ENCODE peak calls at places on chromosomes 1 and 21, in eight cellular contexts. One of them, this sample, is unnamed.
A peak's percentile ranks its signal among the peaks of the same experiment; 100 is the strongest.

GRCh38 chr1:236141447-236142357 is 637 bp upstream of the GPR137B start:
- DNase-seq in psoas muscle: peak; percentile 27
- DNase-seq in KG1: no peak
- DNase-seq in C1 segment of cervical spinal cord: no peak
- DNase-seq in tibial artery: no peak
- DNase-seq in NCI-H2227 treated with DMSO at 0.1 percent for 48 hours: peak; percentile 6
- DNase-seq in adrenal gland: no peak
- DNase-seq in HT-29: peak; percentile 55
- DNase-seq in this sample: no peak

GRCh38 chr1:184656221-184656620 is 98.4 kb downstream of the EDEM3 start:
- DNase-seq in psoas muscle: no peak
- DNase-seq in KG1: no peak
- DNase-seq in C1 segment of cervical spinal cord: no peak
- DNase-seq in tibial artery: no peak
- DNase-seq in NCI-H2227 treated with DMSO at 0.1 percent for 48 hours: no peak
- DNase-seq in adrenal gland: no peak
- DNase-seq in HT-29: no peak
- DNase-seq in this sample: no peak

GRCh38 chr1:209708297-209708696 is 3.7 kb downstream of the HSD11B1 start:
- DNase-seq in psoas muscle: no peak
- DNase-seq in KG1: no peak
- DNase-seq in C1 segment of cervical spinal cord: no peak
- DNase-seq in tibial artery: no peak
- DNase-seq in NCI-H2227 treated with DMSO at 0.1 percent for 48 hours: no peak
- DNase-seq in adrenal gland: no peak
- DNase-seq in HT-29: no peak
- DNase-seq in this sample: no peak

GRCh38 chr1:3298197-3298596 is 156.3 kb upstream of the ARHGEF16 start:
- DNase-seq in psoas muscle: no peak
- DNase-seq in KG1: no peak
- DNase-seq in C1 segment of cervical spinal cord: no peak
- DNase-seq in tibial artery: no peak
- DNase-seq in NCI-H2227 treated with DMSO at 0.1 percent for 48 hours: no peak
- DNase-seq in adrenal gland: no peak
- DNase-seq in HT-29: no peak
- DNase-seq in this sample: no peak

GRCh38 chr1:221777434-221778072 is 35.7 kb upstream of the DUSP10 start:
- DNase-seq in psoas muscle: no peak
- DNase-seq in KG1: peak; percentile 31
- DNase-seq in C1 segment of cervical spinal cord: no peak
- DNase-seq in tibial artery: no peak
- DNase-seq in NCI-H2227 treated with DMSO at 0.1 percent for 48 hours: no peak
- DNase-seq in adrenal gland: no peak
- DNase-seq in HT-29: no peak
- DNase-seq in this sample: no peak

GRCh38 chr1:11272842-11273594 is at the start of gene UBIAD1:
- DNase-seq in psoas muscle: peak; percentile 88
- DNase-seq in KG1: peak; percentile 72
- DNase-seq in C1 segment of cervical spinal cord: peak; percentile 74
- DNase-seq in tibial artery: peak; percentile 89
- DNase-seq in NCI-H2227 treated with DMSO at 0.1 percent for 48 hours: peak; percentile 71
- DNase-seq in adrenal gland: peak; percentile 90
- DNase-seq in HT-29: peak; percentile 83
- DNase-seq in this sample: peak; percentile 79

GRCh38 chr1:246078126-246078887 is 428.8 kb downstream of the SMYD3 start:
- DNase-seq in psoas muscle: no peak
- DNase-seq in KG1: peak; percentile 68
- DNase-seq in C1 segment of cervical spinal cord: no peak
- DNase-seq in tibial artery: no peak
- DNase-seq in NCI-H2227 treated with DMSO at 0.1 percent for 48 hours: no peak
- DNase-seq in adrenal gland: no peak
- DNase-seq in HT-29: no peak
- DNase-seq in this sample: no peak

GRCh38 chr1:36115931-36116330 is 9.1 kb downstream of the COL8A2 start:
- DNase-seq in psoas muscle: no peak
- DNase-seq in KG1: no peak
- DNase-seq in C1 segment of cervical spinal cord: no peak
- DNase-seq in tibial artery: no peak
- DNase-seq in NCI-H2227 treated with DMSO at 0.1 percent for 48 hours: no peak
- DNase-seq in adrenal gland: no peak
- DNase-seq in HT-29: no peak
- DNase-seq in this sample: no peak

GRCh38 chr1:44326821-44327465 is 28.1 kb downstream of the ERI3 start:
- DNase-seq in psoas muscle: no peak
- DNase-seq in KG1: no peak
- DNase-seq in C1 segment of cervical spinal cord: no peak
- DNase-seq in tibial artery: no peak
- DNase-seq in NCI-H2227 treated with DMSO at 0.1 percent for 48 hours: no peak
- DNase-seq in adrenal gland: no peak
- DNase-seq in HT-29: peak; percentile 10
- DNase-seq in this sample: no peak

GRCh38 chr1:156416993-156417699 is 48.1 kb downstream of the RHBG start:
- DNase-seq in psoas muscle: no peak
- DNase-seq in KG1: no peak
- DNase-seq in C1 segment of cervical spinal cord: no peak
- DNase-seq in tibial artery: no peak
- DNase-seq in NCI-H2227 treated with DMSO at 0.1 percent for 48 hours: no peak
- DNase-seq in adrenal gland: no peak
- DNase-seq in HT-29: no peak
- DNase-seq in this sample: no peak

GRCh38 chr1:209926045-209926444 is 12.0 kb upstream of the SYT14 start:
- DNase-seq in psoas muscle: no peak
- DNase-seq in KG1: no peak
- DNase-seq in C1 segment of cervical spinal cord: no peak
- DNase-seq in tibial artery: no peak
- DNase-seq in NCI-H2227 treated with DMSO at 0.1 percent for 48 hours: peak; percentile 75
- DNase-seq in adrenal gland: no peak
- DNase-seq in HT-29: no peak
- DNase-seq in this sample: no peak

GRCh38 chr1:68994096-68994495 is 497.2 kb upstream of the DEPDC1 start:
- DNase-seq in psoas muscle: no peak
- DNase-seq in KG1: no peak
- DNase-seq in C1 segment of cervical spinal cord: no peak
- DNase-seq in tibial artery: no peak
- DNase-seq in NCI-H2227 treated with DMSO at 0.1 percent for 48 hours: no peak
- DNase-seq in adrenal gland: no peak
- DNase-seq in HT-29: no peak
- DNase-seq in this sample: no peak

GRCh38 chr1:154154534-154155181 is at the start of gene NUP210L:
- DNase-seq in psoas muscle: peak; percentile 59
- DNase-seq in KG1: no peak
- DNase-seq in C1 segment of cervical spinal cord: no peak
- DNase-seq in tibial artery: peak; percentile 84
- DNase-seq in NCI-H2227 treated with DMSO at 0.1 percent for 48 hours: no peak
- DNase-seq in adrenal gland: peak; percentile 44
- DNase-seq in HT-29: no peak
- DNase-seq in this sample: peak; percentile 84

GRCh38 chr1:82319526-82319925 is 518.8 kb downstream of the ADGRL2 start:
- DNase-seq in psoas muscle: no peak
- DNase-seq in KG1: no peak
- DNase-seq in C1 segment of cervical spinal cord: no peak
- DNase-seq in tibial artery: no peak
- DNase-seq in NCI-H2227 treated with DMSO at 0.1 percent for 48 hours: no peak
- DNase-seq in adrenal gland: no peak
- DNase-seq in HT-29: no peak
- DNase-seq in this sample: no peak

GRCh38 chr1:89759036-89759435 is 61.8 kb upstream of the LRRC8D start:
- DNase-seq in psoas muscle: no peak
- DNase-seq in KG1: no peak
- DNase-seq in C1 segment of cervical spinal cord: no peak
- DNase-seq in tibial artery: no peak
- DNase-seq in NCI-H2227 treated with DMSO at 0.1 percent for 48 hours: no peak
- DNase-seq in adrenal gland: no peak
- DNase-seq in HT-29: no peak
- DNase-seq in this sample: no peak

GRCh38 chr1:110220324-110220723 is 10.2 kb downstream of the KCNC4 start:
- DNase-seq in psoas muscle: no peak
- DNase-seq in KG1: no peak
- DNase-seq in C1 segment of cervical spinal cord: no peak
- DNase-seq in tibial artery: no peak
- DNase-seq in NCI-H2227 treated with DMSO at 0.1 percent for 48 hours: no peak
- DNase-seq in adrenal gland: no peak
- DNase-seq in HT-29: no peak
- DNase-seq in this sample: no peak

GRCh38 chr1:178918955-178919354 is 48.1 kb upstream of the ANGPTL1 start:
- DNase-seq in psoas muscle: no peak
- DNase-seq in KG1: no peak
- DNase-seq in C1 segment of cervical spinal cord: no peak
- DNase-seq in tibial artery: no peak
- DNase-seq in NCI-H2227 treated with DMSO at 0.1 percent for 48 hours: no peak
- DNase-seq in adrenal gland: peak; percentile 65
- DNase-seq in HT-29: no peak
- DNase-seq in this sample: no peak

GRCh38 chr1:183871142-183871541 is 66.2 kb downstream of the RGL1 start:
- DNase-seq in psoas muscle: no peak
- DNase-seq in KG1: no peak
- DNase-seq in C1 segment of cervical spinal cord: no peak
- DNase-seq in tibial artery: no peak
- DNase-seq in NCI-H2227 treated with DMSO at 0.1 percent for 48 hours: no peak
- DNase-seq in adrenal gland: no peak
- DNase-seq in HT-29: peak; percentile 2
- DNase-seq in this sample: no peak

GRCh38 chr21:28337319-28337718 is 655.4 kb downstream of the LTN1 start:
- DNase-seq in psoas muscle: no peak
- DNase-seq in KG1: no peak
- DNase-seq in C1 segment of cervical spinal cord: no peak
- DNase-seq in tibial artery: no peak
- DNase-seq in NCI-H2227 treated with DMSO at 0.1 percent for 48 hours: no peak
- DNase-seq in adrenal gland: no peak
- DNase-seq in HT-29: peak; percentile 68
- DNase-seq in this sample: no peak

GRCh38 chr1:149978547-149979023 is 31.9 kb downstream of the OTUD7B start:
- DNase-seq in psoas muscle: no peak
- DNase-seq in KG1: no peak
- DNase-seq in C1 segment of cervical spinal cord: no peak
- DNase-seq in tibial artery: no peak
- DNase-seq in NCI-H2227 treated with DMSO at 0.1 percent for 48 hours: no peak
- DNase-seq in adrenal gland: peak; percentile 62
- DNase-seq in HT-29: peak; percentile 57
- DNase-seq in this sample: peak; percentile 37

GRCh38 chr21:34813266-34813886 is 144.6 kb downstream of the CLIC6 start:
- DNase-seq in psoas muscle: no peak
- DNase-seq in KG1: no peak
- DNase-seq in C1 segment of cervical spinal cord: no peak
- DNase-seq in tibial artery: no peak
- DNase-seq in NCI-H2227 treated with DMSO at 0.1 percent for 48 hours: no peak
- DNase-seq in adrenal gland: no peak
- DNase-seq in HT-29: no peak
- DNase-seq in this sample: no peak

GRCh38 chr1:14522331-14523241 is 75.9 kb upstream of the KAZN start:
- DNase-seq in psoas muscle: peak; percentile 43
- DNase-seq in KG1: no peak
- DNase-seq in C1 segment of cervical spinal cord: no peak
- DNase-seq in tibial artery: no peak
- DNase-seq in NCI-H2227 treated with DMSO at 0.1 percent for 48 hours: peak; percentile 47
- DNase-seq in adrenal gland: peak; percentile 29
- DNase-seq in HT-29: peak; percentile 24
- DNase-seq in this sample: no peak

GRCh38 chr21:33972539-33972938 is 56.9 kb upstream of the ATP5PO start:
- DNase-seq in psoas muscle: no peak
- DNase-seq in KG1: no peak
- DNase-seq in C1 segment of cervical spinal cord: no peak
- DNase-seq in tibial artery: no peak
- DNase-seq in NCI-H2227 treated with DMSO at 0.1 percent for 48 hours: no peak
- DNase-seq in adrenal gland: no peak
- DNase-seq in HT-29: no peak
- DNase-seq in this sample: no peak

GRCh38 chr1:233304489-233305102 is 9.1 kb upstream of the PCNX2 start:
- DNase-seq in psoas muscle: no peak
- DNase-seq in KG1: peak; percentile 29
- DNase-seq in C1 segment of cervical spinal cord: no peak
- DNase-seq in tibial artery: no peak
- DNase-seq in NCI-H2227 treated with DMSO at 0.1 percent for 48 hours: peak; percentile 41
- DNase-seq in adrenal gland: no peak
- DNase-seq in HT-29: peak; percentile 45
- DNase-seq in this sample: no peak

GRCh38 chr1:44786138-44786840 is 1.7 kb downstream of the BEST4 start:
- DNase-seq in psoas muscle: peak; percentile 72
- DNase-seq in KG1: no peak
- DNase-seq in C1 segment of cervical spinal cord: no peak
- DNase-seq in tibial artery: peak; percentile 83
- DNase-seq in NCI-H2227 treated with DMSO at 0.1 percent for 48 hours: no peak
- DNase-seq in adrenal gland: peak; percentile 78
- DNase-seq in HT-29: peak; percentile 86
- DNase-seq in this sample: peak; percentile 74

This sample was measured in lung.